ENCODE peak calls at places on chromosomes 16 and 17, in nine cellular contexts. T, M, N, S, W, F, U, B and Q are unnamed samples.

GRCh38 chr17:72754513-72754912 is 338.0 kb downstream of the SLC39A11 start:
- DNase-seq in T (peak; percentile 4), M (no peak), N (no peak), S (no peak), W (no peak), F (no peak), U (no peak), B (peak; percentile 15), Q (no peak)

GRCh38 chr17:10275418-10275817 is 77.0 kb upstream of the GAS7 start:
- DNase-seq in T (no peak), M (no peak), N (no peak), S (no peak), W (no peak), F (no peak), U (no peak), B (no peak), Q (no peak)

GRCh38 chr16:1430759-1431496 is at the start of gene PERCC1:
- DNase-seq in T (no peak), M (no peak), N (no peak), S (no peak), W (no peak), F (no peak), U (no peak), B (no peak), Q (no peak)

GRCh38 chr17:29565643-29566472 is 979 bp downstream of the ABHD15 start:
- DNase-seq in T (no peak), M (peak; percentile 79), N (no peak), S (peak; percentile 74), W (no peak), F (peak; percentile 57), U (no peak), B (no peak), Q (no peak)

GRCh38 chr17:46851029-46851741 is at the start of gene WNT9B:
- DNase-seq in T (no peak), M (peak; percentile 44), N (no peak), S (no peak), W (peak; percentile 20), F (no peak), U (no peak), B (no peak), Q (no peak)

GRCh38 chr16:46862555-46863447 is 21.4 kb upstream of the GPT2 start:
- DNase-seq in T (peak; percentile 51), M (no peak), N (no peak), S (no peak), W (no peak), F (no peak), U (no peak), B (no peak), Q (peak; percentile 11)

GRCh38 chr17:67376892-67377726 is at the start of gene PITPNC1:
- DNase-seq in T (peak; percentile 88), M (peak; percentile 84), N (no peak), S (peak; percentile 91), W (peak; percentile 91), F (peak; percentile 92), U (peak; percentile 90), B (peak; percentile 79), Q (peak; percentile 83)

GRCh38 chr17:43591750-43592562 is 45.8 kb upstream of the ETV4 start:
- DNase-seq in T (peak; percentile 93), M (no peak), N (no peak), S (peak; percentile 89), W (peak; percentile 43), F (no peak), U (peak; percentile 94), B (peak; percentile 76), Q (peak; percentile 57)

GRCh38 chr16:69123894-69124293 is 8.5 kb downstream of the CHTF8 start:
- DNase-seq in T (peak; percentile 84), M (peak; percentile 78), N (peak; percentile 36), S (no peak), W (peak; percentile 72), F (peak; percentile 77), U (peak; percentile 82), B (peak; percentile 46), Q (peak; percentile 62)

GRCh38 chr16:22782299-22782698 is 31.7 kb upstream of the HS3ST2 start:
- DNase-seq in T (no peak), M (no peak), N (peak; percentile 44), S (no peak), W (peak; percentile 36), F (no peak), U (no peak), B (no peak), Q (no peak)

GRCh38 chr16:15790458-15790857 is 66.4 kb downstream of the MYH11 start:
- DNase-seq in T (peak; percentile 4), M (no peak), N (no peak), S (no peak), W (peak; percentile 8), F (no peak), U (no peak), B (no peak), Q (no peak)

GRCh38 chr16:22333457-22333994 is 36.3 kb downstream of the POLR3E start:
- DNase-seq in T (no peak), M (no peak), N (no peak), S (no peak), W (peak; percentile 56), F (no peak), U (no peak), B (no peak), Q (no peak)

GRCh38 chr17:68734202-68734825 is 133.1 kb upstream of the FAM20A start:
- DNase-seq in T (no peak), M (no peak), N (no peak), S (no peak), W (no peak), F (no peak), U (no peak), B (no peak), Q (no peak)

GRCh38 chr17:68734911-68735310 is 133.7 kb upstream of the FAM20A start:
- DNase-seq in T (no peak), M (no peak), N (no peak), S (no peak), W (no peak), F (no peak), U (no peak), B (no peak), Q (no peak)

GRCh38 chr17:68731465-68731864 is 130.3 kb upstream of the FAM20A start:
- DNase-seq in T (no peak), M (no peak), N (no peak), S (no peak), W (no peak), F (no peak), U (no peak), B (no peak), Q (no peak)

GRCh38 chr17:68733241-68734176 is 132.3 kb upstream of the FAM20A start:
- DNase-seq in T (no peak), M (no peak), N (no peak), S (no peak), W (peak; percentile 18), F (no peak), U (peak; percentile 80), B (peak; percentile 55), Q (no peak)

DNA sequence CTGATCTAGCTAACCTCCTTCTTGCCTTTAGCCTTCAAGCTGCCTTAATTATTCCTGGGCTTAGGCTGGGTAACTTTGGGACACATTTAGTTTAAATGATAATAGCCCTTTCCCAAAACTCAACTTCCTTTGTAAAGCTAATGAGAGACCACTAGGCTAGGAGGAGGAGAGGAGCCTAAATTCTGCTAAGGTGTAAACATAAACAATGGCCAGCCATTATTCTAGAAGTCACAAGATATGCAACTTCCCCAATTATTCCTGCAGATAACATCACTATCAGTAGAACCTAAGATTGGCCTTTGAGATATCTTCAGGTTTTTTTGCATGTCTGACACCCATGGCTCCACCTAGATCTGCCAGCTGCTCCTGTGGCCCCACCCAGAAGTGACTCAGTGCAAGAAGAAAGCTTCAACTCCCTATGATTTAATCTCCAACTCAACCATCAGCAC is 131.2 kb upstream of the FAM20A start:
- DNase-seq in T (no peak), M (no peak), N (no peak), S (no peak), W (no peak), F (no peak), U (no peak), B (no peak), Q (no peak)
- TF ChIP-seq CTCF in T (no peak), M (no peak), N (no peak), S (no peak), W (no peak), F (no peak), U (no peak), B (no peak), Q (no peak)

GRCh38 chr17:78140169-78141051 is 5.8 kb upstream of the C17orf99 start:
- DNase-seq in T (peak; percentile 68), M (peak; percentile 100), N (peak; percentile 97), S (peak; percentile 97), W (peak; percentile 93), F (peak; percentile 100), U (peak; percentile 57), B (peak; percentile 47), Q (peak; percentile 10)

GRCh38 chr17:78135858-78136500 is 5.4 kb downstream of the TMC8 start:
- DNase-seq in T (no peak), M (no peak), N (no peak), S (no peak), W (no peak), F (no peak), U (no peak), B (no peak), Q (no peak)

GRCh38 chr17:78141437-78142112 is 4.6 kb upstream of the C17orf99 start:
- DNase-seq in T (no peak), M (no peak), N (no peak), S (no peak), W (no peak), F (no peak), U (no peak), B (no peak), Q (no peak)

GRCh38 chr17:78137392-78138203 is 7.0 kb downstream of the TMC8 start:
- DNase-seq in T (no peak), M (peak; percentile 65), N (no peak), S (no peak), W (no peak), F (peak; percentile 31), U (no peak), B (no peak), Q (no peak)

GRCh38 chr17:78138204-78139060 is 7.8 kb upstream of the C17orf99 start:
- DNase-seq in T (no peak), M (no peak), N (peak; percentile 14), S (no peak), W (no peak), F (no peak), U (no peak), B (no peak), Q (no peak)
- TF ChIP-seq CTCF in T (no peak), M (no peak), N (no peak), S (no peak), W (no peak), F (no peak), U (no peak), B (no peak), Q (no peak)

DNA sequence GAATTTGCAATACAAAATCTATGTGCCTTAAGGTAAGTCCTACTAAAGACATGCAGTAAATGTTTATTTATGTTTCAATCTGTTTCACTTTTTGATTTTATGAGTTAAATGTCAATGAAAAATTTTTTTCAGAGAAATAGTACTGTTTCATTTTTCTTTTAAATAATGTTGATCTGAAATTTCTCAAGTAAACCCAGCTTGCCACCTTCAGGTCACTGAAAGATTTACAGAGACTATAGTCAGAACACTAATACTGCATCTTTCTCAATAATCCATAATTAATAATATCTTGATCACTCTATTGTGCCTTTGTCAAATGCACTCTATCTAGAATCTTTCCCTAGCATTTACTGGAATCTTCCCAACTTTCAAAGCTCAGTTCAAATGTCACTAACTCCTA is 6.5 kb upstream of the DHX40 start:
- DNase-seq in T (peak; percentile 49), M (no peak), N (no peak), S (no peak), W (no peak), F (no peak), U (peak; percentile 45), B (no peak), Q (no peak)
- TF ChIP-seq CTCF in T (peak; percentile 21), M (peak; percentile 44), N (no peak), S (no peak), W (peak; percentile 59), F (peak; percentile 56), U (peak; percentile 36), B (no peak), Q (peak; percentile 74)

GRCh38 chr16:67447508-67448076 is 16.7 kb downstream of the HSD11B2 start:
- DNase-seq in T (peak; percentile 33), M (peak; percentile 64), N (peak; percentile 49), S (no peak), W (peak; percentile 57), F (peak; percentile 68), U (peak; percentile 75), B (no peak), Q (no peak)
- TF ChIP-seq CTCF in T (peak; percentile 64), M (peak; percentile 58), N (peak; percentile 75), S (no peak), W (peak; percentile 49), F (peak; percentile 81), U (peak; percentile 54), B (peak; percentile 64), Q (peak; percentile 75)